ENCODE peak calls at places on chromosomes 7 and 10, in eight cellular contexts. I, E, Q, R, B, G, J and D are unnamed samples.

GRCh38 chr7:97018126-97018601 is 6.5 kb downstream of the DLX5 start:
- DNase-seq in I (no peak), E (no peak), Q (no peak), R (no peak), B (no peak), G (no peak), J (no peak), D (no peak)

GRCh38 chr10:116787893-116788665 is 45.7 kb upstream of the HSPA12A start:
- DNase-seq in I (peak; percentile 58), E (peak; percentile 62), Q (peak; percentile 93), R (peak; percentile 77), B (peak; percentile 86), G (peak; percentile 53), J (peak; percentile 93), D (no peak)

GRCh38 chr7:92840309-92840708 is 3.9 kb upstream of the CDK6 start:
- DNase-seq in I (no peak), E (no peak), Q (no peak), R (no peak), B (no peak), G (no peak), J (no peak), D (no peak)

GRCh38 chr10:77592946-77593636 is 44.5 kb downstream of the KCNMA1 start:
- DNase-seq in I (peak; percentile 63), E (peak; percentile 90), Q (no peak), R (no peak), B (no peak), G (no peak), J (peak; percentile 31), D (no peak)

GRCh38 chr10:30433286-30433778 is 652 bp upstream of the MAP3K8 start:
- DNase-seq in I (peak; percentile 64), E (peak; percentile 90), Q (peak; percentile 86), R (peak; percentile 73), B (peak; percentile 80), G (peak; percentile 56), J (peak; percentile 92), D (peak; percentile 45)

GRCh38 chr10:7354330-7355047 is 56.3 kb downstream of the SFMBT2 start:
- DNase-seq in I (no peak), E (peak; percentile 85), Q (no peak), R (no peak), B (no peak), G (peak; percentile 49), J (no peak), D (no peak)

GRCh38 chr7:15795371-15795770 is 108.9 kb upstream of the MEOX2 start:
- DNase-seq in I (no peak), E (no peak), Q (no peak), R (no peak), B (no peak), G (no peak), J (no peak), D (no peak)

GRCh38 chr10:112955736-112956421 is 5.8 kb downstream of the TCF7L2 start:
- DNase-seq in I (no peak), E (peak; percentile 63), Q (no peak), R (no peak), B (peak; percentile 48), G (no peak), J (no peak), D (no peak)

GRCh38 chr10:1539216-1539615 is 198.1 kb downstream of the ADARB2 start:
- DNase-seq in I (no peak), E (no peak), Q (no peak), R (no peak), B (no peak), G (no peak), J (peak; percentile 55), D (no peak)

GRCh38 chr10:73117976-73118743 is 7.9 kb downstream of the NUDT13 start:
- DNase-seq in I (peak; percentile 59), E (peak; percentile 43), Q (no peak), R (no peak), B (no peak), G (no peak), J (no peak), D (no peak)

GRCh38 chr10:76456190-76456589 is 1024.8 kb downstream of the LRMDA start:
- DNase-seq in I (no peak), E (peak; percentile 4), Q (no peak), R (no peak), B (peak; percentile 34), G (no peak), J (no peak), D (no peak)

GRCh38 chr7:142669074-142669654 is 80.1 kb upstream of the PRSS1 start:
- DNase-seq in I (no peak), E (no peak), Q (no peak), R (no peak), B (no peak), G (no peak), J (no peak), D (no peak)

GRCh38 chr10:17115683-17116082 is 13.9 kb downstream of the CUBN start:
- DNase-seq in I (peak; percentile 18), E (peak; percentile 56), Q (no peak), R (no peak), B (no peak), G (no peak), J (no peak), D (no peak)

GRCh38 chr10:78420946-78421732 is 387.5 kb downstream of the RPS24 start:
- DNase-seq in I (no peak), E (no peak), Q (no peak), R (no peak), B (no peak), G (no peak), J (no peak), D (no peak)

GRCh38 chr7:44279731-44280505 is 45.5 kb downstream of the CAMK2B start:
- DNase-seq in I (no peak), E (no peak), Q (peak; percentile 16), R (no peak), B (peak; percentile 5), G (no peak), J (peak; percentile 52), D (no peak)

GRCh38 chr7:28411876-28412662 is at the start of gene CREB5:
- DNase-seq in I (no peak), E (peak; percentile 45), Q (no peak), R (no peak), B (no peak), G (no peak), J (no peak), D (no peak)

GRCh38 chr10:78296794-78297193 is 263.1 kb downstream of the RPS24 start:
- DNase-seq in I (no peak), E (no peak), Q (no peak), R (no peak), B (no peak), G (no peak), J (no peak), D (no peak)

GRCh38 chr7:113945018-113945938 is 26.5 kb upstream of the PPP1R3A start:
- DNase-seq in I (no peak), E (no peak), Q (no peak), R (no peak), B (no peak), G (no peak), J (peak; percentile 33), D (no peak)
- H3K27ac ChIP-seq in I (no peak overlapping the region), E (no peak overlapping the region), Q (no peak overlapping the region), R (no peak overlapping the region), B (no peak overlapping the region), G (no peak overlapping the region), J (no peak overlapping the region), D (no peak overlapping the region)

DNA sequence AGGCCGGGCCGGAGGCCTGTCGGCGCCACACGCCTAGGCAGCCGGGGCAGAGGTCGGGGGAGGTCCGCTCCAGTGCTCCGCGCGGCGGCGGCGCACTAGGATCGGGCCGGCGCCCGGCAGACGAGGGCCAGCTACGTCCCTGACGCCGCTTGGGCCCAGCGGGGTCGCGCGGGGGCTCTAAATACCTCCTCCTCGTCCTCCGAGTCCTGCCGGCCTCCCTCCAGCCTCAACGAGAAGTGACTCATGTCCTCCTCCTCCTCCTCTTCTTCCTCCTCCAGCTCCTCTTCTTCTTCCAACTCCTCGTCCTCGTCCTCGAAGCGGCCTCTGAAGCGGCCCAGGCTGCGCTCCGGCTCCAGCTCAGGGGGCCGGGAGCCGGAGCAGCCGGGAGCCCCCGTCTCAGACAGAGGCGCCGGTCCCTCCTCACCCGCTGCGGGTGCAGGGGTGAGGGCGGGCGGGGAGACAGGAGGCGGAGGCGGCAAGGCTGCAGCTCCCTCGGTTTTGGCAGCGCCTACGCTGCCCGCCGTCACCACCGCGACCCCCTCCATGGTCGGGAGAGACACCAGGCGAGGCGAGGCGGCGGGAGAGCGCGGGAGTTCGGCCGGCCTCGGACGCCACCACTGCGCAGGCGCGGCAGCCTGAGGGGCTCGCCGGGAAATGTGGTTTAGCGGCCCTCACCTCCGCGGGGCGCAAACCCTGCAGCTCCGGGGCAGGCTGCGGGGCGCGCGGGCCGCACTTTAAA is at the start of gene PCGF6:
- DNase-seq in I (peak; percentile 58), E (peak; percentile 85), Q (peak; percentile 92), R (peak; percentile 79), B (peak; percentile 84), G (peak; percentile 58), J (peak; percentile 91), D (no peak)
- TF ChIP-seq POLR2A in I (peak; percentile 53), E (peak; percentile 71), Q (no peak), R (peak; percentile 27), B (peak; percentile 23), G (no peak), J (no peak), D (no peak)

GRCh38 chr7:2470204-2471021 is 5.8 kb downstream of the GRIFIN start:
- DNase-seq in I (no peak), E (no peak), Q (no peak), R (no peak), B (no peak), G (no peak), J (no peak), D (no peak)
- H3K9me3 ChIP-seq in I (no peaks in the 10 kb centered on the region), E (no peaks in the 10 kb centered on the region), Q (no peaks in the 10 kb centered on the region), R (no peaks in the 10 kb centered on the region), B (no peaks in the 10 kb centered on the region), G (no peaks in the 10 kb centered on the region), J (no peaks in the 10 kb centered on the region), D (no peaks in the 10 kb centered on the region)

GRCh38 chr10:129055966-129056365 is 411.1 kb upstream of the MGMT start:
- DNase-seq in I (no peak), E (no peak), Q (no peak), R (no peak), B (no peak), G (no peak), J (no peak), D (no peak)

GRCh38 chr10:129057856-129058663 is 409.0 kb upstream of the MGMT start:
- DNase-seq in I (no peak), E (no peak), Q (no peak), R (no peak), B (no peak), G (no peak), J (peak; percentile 84), D (no peak)

GRCh38 chr10:129056734-129057689 is 410.0 kb upstream of the MGMT start:
- DNase-seq in I (no peak), E (no peak), Q (no peak), R (no peak), B (no peak), G (no peak), J (no peak), D (no peak)

GRCh38 chr10:129059977-129060376 is 407.1 kb upstream of the MGMT start:
- DNase-seq in I (no peak), E (no peak), Q (no peak), R (no peak), B (no peak), G (no peak), J (no peak), D (no peak)

GRCh38 chr10:129058664-129059155 is 408.3 kb upstream of the MGMT start:
- DNase-seq in I (no peak), E (no peak), Q (no peak), R (no peak), B (no peak), G (no peak), J (no peak), D (no peak)
- H3K27ac ChIP-seq in I (no peak overlapping the region), E (no peak overlapping the region), Q (no peak overlapping the region), R (no peak overlapping the region), B (no peak overlapping the region), G (no peak overlapping the region), J (no peak overlapping the region), D (no peak overlapping the region)